ENCODE peak calls at places on chromosomes 2 and 18, in ten cellular contexts. One of them, this sample, is unnamed. For H3K36me3 and H3K27me3, the result is how much of the 10 kb centered on the place peaks cover.

GRCh38 chr2:49861821-49862220 is 707.5 kb upstream of the FSHR start:
- DNase-seq in small intestine: no peak
- DNase-seq in upper lobe of right lung: no peak
- DNase-seq in CD8-positive, alpha-beta T cell: no peak
- DNase-seq in heart left ventricle: no peak
- DNase-seq in psoas muscle: no peak
- DNase-seq in colonic mucosa: no peak
- DNase-seq in tibial artery: no peak
- DNase-seq in hepatocyte: no peak
- DNase-seq in brain microvascular endothelial cell: no peak
- DNase-seq in this sample: no peak

GRCh38 chr2:11647834-11648600 is 22.0 kb downstream of the NTSR2 start:
- DNase-seq in colonic mucosa: no peak
- DNase-seq in tibial artery: no peak
- DNase-seq in small intestine: no peak
- DNase-seq in heart left ventricle: no peak
- DNase-seq in upper lobe of right lung: no peak
- DNase-seq in psoas muscle: no peak
- DNase-seq in hepatocyte: peak
- DNase-seq in CD8-positive, alpha-beta T cell: no peak
- DNase-seq in brain microvascular endothelial cell: peak
- DNase-seq in this sample: no peak

GRCh38 chr2:168593713-168594112 is 137.6 kb downstream of the CERS6 start:
- DNase-seq in CD8-positive, alpha-beta T cell: no peak
- DNase-seq in hepatocyte: no peak
- DNase-seq in heart left ventricle: no peak
- DNase-seq in upper lobe of right lung: no peak
- DNase-seq in psoas muscle: no peak
- DNase-seq in tibial artery: no peak
- DNase-seq in colonic mucosa: no peak
- DNase-seq in small intestine: no peak
- DNase-seq in brain microvascular endothelial cell: no peak
- DNase-seq in this sample: no peak

GRCh38 chr2:125070726-125071505 is 1045.8 kb downstream of the CNTNAP5 start:
- DNase-seq in psoas muscle: no peak
- DNase-seq in colonic mucosa: no peak
- DNase-seq in small intestine: no peak
- DNase-seq in tibial artery: no peak
- DNase-seq in heart left ventricle: no peak
- DNase-seq in hepatocyte: no peak
- DNase-seq in CD8-positive, alpha-beta T cell: no peak
- DNase-seq in upper lobe of right lung: no peak
- DNase-seq in brain microvascular endothelial cell: no peak
- DNase-seq in this sample: no peak

GRCh38 chr2:85455552-85456090 is 37.1 kb downstream of the SH2D6 start:
- DNase-seq in CD8-positive, alpha-beta T cell: no peak
- DNase-seq in brain microvascular endothelial cell: no peak
- DNase-seq in psoas muscle: no peak
- DNase-seq in hepatocyte: no peak
- DNase-seq in heart left ventricle: no peak
- DNase-seq in upper lobe of right lung: no peak
- DNase-seq in colonic mucosa: no peak
- DNase-seq in tibial artery: no peak
- DNase-seq in small intestine: peak
- DNase-seq in this sample: no peak

GRCh38 chr2:156088598-156088997 is 243.9 kb downstream of the NR4A2 start:
- DNase-seq in upper lobe of right lung: no peak
- DNase-seq in colonic mucosa: no peak
- DNase-seq in hepatocyte: no peak
- DNase-seq in heart left ventricle: no peak
- DNase-seq in CD8-positive, alpha-beta T cell: no peak
- DNase-seq in small intestine: no peak
- DNase-seq in psoas muscle: no peak
- DNase-seq in tibial artery: no peak
- DNase-seq in brain microvascular endothelial cell: no peak
- DNase-seq in this sample: peak

GRCh38 chr2:171185165-171185818 is 24.6 kb upstream of the TLK1 start:
- DNase-seq in heart left ventricle: no peak
- DNase-seq in hepatocyte: no peak
- DNase-seq in colonic mucosa: no peak
- DNase-seq in CD8-positive, alpha-beta T cell: no peak
- DNase-seq in brain microvascular endothelial cell: no peak
- DNase-seq in upper lobe of right lung: no peak
- DNase-seq in small intestine: peak
- DNase-seq in tibial artery: no peak
- DNase-seq in psoas muscle: no peak
- DNase-seq in this sample: no peak

GRCh38 chr18:73564073-73564472 is 583.6 kb downstream of the FBXO15 start:
- DNase-seq in small intestine: no peak
- DNase-seq in psoas muscle: no peak
- DNase-seq in tibial artery: no peak
- DNase-seq in colonic mucosa: no peak
- DNase-seq in CD8-positive, alpha-beta T cell: no peak
- DNase-seq in brain microvascular endothelial cell: peak
- DNase-seq in upper lobe of right lung: no peak
- DNase-seq in heart left ventricle: no peak
- DNase-seq in hepatocyte: peak
- DNase-seq in this sample: peak

GRCh38 chr2:74884118-74884517 is 50.2 kb downstream of the HK2 start:
- DNase-seq in small intestine: no peak
- DNase-seq in heart left ventricle: no peak
- DNase-seq in tibial artery: no peak
- DNase-seq in brain microvascular endothelial cell: no peak
- DNase-seq in CD8-positive, alpha-beta T cell: no peak
- DNase-seq in hepatocyte: no peak
- DNase-seq in upper lobe of right lung: no peak
- DNase-seq in colonic mucosa: no peak
- DNase-seq in psoas muscle: no peak
- DNase-seq in this sample: no peak

GRCh38 chr2:74881176-74881575 is 47.2 kb downstream of the HK2 start:
- DNase-seq in tibial artery: no peak
- DNase-seq in CD8-positive, alpha-beta T cell: no peak
- DNase-seq in heart left ventricle: no peak
- DNase-seq in upper lobe of right lung: no peak
- DNase-seq in colonic mucosa: no peak
- DNase-seq in brain microvascular endothelial cell: no peak
- DNase-seq in small intestine: no peak
- DNase-seq in hepatocyte: no peak
- DNase-seq in psoas muscle: no peak
- DNase-seq in this sample: no peak

GRCh38 chr2:74881626-74882298 is 47.8 kb downstream of the HK2 start:
- DNase-seq in CD8-positive, alpha-beta T cell: no peak
- DNase-seq in colonic mucosa: no peak
- DNase-seq in brain microvascular endothelial cell: no peak
- DNase-seq in small intestine: no peak
- DNase-seq in psoas muscle: no peak
- DNase-seq in hepatocyte: no peak
- DNase-seq in heart left ventricle: no peak
- DNase-seq in tibial artery: no peak
- DNase-seq in upper lobe of right lung: no peak
- DNase-seq in this sample: no peak

GRCh38 chr2:74883011-74883410 is 49.1 kb downstream of the HK2 start:
- DNase-seq in small intestine: no peak
- DNase-seq in hepatocyte: no peak
- DNase-seq in colonic mucosa: no peak
- DNase-seq in upper lobe of right lung: no peak
- DNase-seq in heart left ventricle: no peak
- DNase-seq in psoas muscle: no peak
- DNase-seq in brain microvascular endothelial cell: no peak
- DNase-seq in CD8-positive, alpha-beta T cell: no peak
- DNase-seq in tibial artery: no peak
- DNase-seq in this sample: no peak

DNA sequence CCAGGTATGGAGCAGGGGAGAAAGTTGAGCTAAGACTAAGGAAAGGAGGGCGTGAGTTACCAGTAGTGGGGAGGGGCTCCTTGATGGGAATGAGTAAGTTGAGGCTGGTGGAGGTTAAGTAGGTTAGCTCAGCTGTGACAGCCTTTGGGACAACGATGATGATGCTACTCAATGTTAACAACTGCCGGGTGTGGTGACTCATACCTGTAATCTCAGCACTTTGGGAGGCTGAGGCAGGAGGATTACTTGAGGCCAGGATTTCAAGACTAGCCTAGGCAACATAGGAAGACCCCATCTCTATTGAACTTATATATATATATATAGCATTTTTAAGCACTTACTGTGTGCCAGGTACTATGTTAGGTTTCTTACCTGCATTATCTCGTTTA is 48.4 kb downstream of the HK2 start:
- DNase-seq in hepatocyte: no peak
- DNase-seq in brain microvascular endothelial cell: no peak
- DNase-seq in psoas muscle: no peak
- DNase-seq in small intestine: no peak
- DNase-seq in heart left ventricle: no peak
- DNase-seq in tibial artery: no peak
- DNase-seq in upper lobe of right lung: no peak
- DNase-seq in CD8-positive, alpha-beta T cell: no peak
- DNase-seq in colonic mucosa: no peak
- DNase-seq in this sample: no peak
- H3K36me3 ChIP-seq in hepatocyte: under half
- H3K36me3 ChIP-seq in brain microvascular endothelial cell: under half
- H3K36me3 ChIP-seq in psoas muscle: half or more
- H3K36me3 ChIP-seq in small intestine: under half
- H3K36me3 ChIP-seq in heart left ventricle: under half
- H3K36me3 ChIP-seq in tibial artery: half or more
- H3K36me3 ChIP-seq in upper lobe of right lung: half or more
- H3K36me3 ChIP-seq in CD8-positive, alpha-beta T cell: under half
- H3K36me3 ChIP-seq in colonic mucosa: under half
- H3K36me3 ChIP-seq in this sample: half or more

DNA sequence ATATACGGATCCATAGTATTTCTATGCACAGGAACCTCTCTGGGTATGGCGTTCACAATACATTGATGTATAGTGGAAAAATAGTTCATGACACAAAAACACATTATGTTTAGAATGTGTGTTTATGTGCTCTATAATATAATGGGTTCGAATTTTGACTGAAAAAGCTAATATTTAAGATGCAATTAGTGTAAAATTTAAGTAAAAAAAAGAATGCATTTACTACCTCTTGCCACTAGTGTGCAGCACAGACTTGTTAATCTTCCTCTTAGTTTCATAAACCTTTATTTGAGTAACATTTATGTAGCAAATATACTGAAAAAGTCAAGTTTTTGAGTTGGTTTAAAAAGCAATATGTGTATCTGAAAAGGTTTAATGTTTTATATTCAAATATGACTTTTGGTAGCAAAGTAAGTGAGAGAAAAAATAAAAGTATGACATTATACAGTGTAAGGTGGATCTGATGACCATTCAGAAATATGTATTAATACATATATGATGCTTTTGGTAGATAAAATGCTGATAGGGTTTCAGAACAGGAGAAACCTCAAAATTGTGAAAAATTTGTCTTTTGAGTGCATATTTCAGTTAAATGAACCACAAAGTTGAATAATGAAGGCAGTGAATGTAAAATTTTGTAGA is 49.5 kb downstream of the CCDC102B start:
- DNase-seq in psoas muscle: no peak
- DNase-seq in upper lobe of right lung: no peak
- DNase-seq in tibial artery: no peak
- DNase-seq in brain microvascular endothelial cell: no peak
- DNase-seq in heart left ventricle: no peak
- DNase-seq in small intestine: peak
- DNase-seq in CD8-positive, alpha-beta T cell: no peak
- DNase-seq in hepatocyte: peak
- DNase-seq in colonic mucosa: no peak
- DNase-seq in this sample: no peak
- H3K4me3 ChIP-seq in psoas muscle: no peak
- H3K4me3 ChIP-seq in upper lobe of right lung: no peak
- H3K4me3 ChIP-seq in tibial artery: no peak
- H3K4me3 ChIP-seq in brain microvascular endothelial cell: no peak
- H3K4me3 ChIP-seq in heart left ventricle: no peak
- H3K4me3 ChIP-seq in small intestine: no peak
- H3K4me3 ChIP-seq in CD8-positive, alpha-beta T cell: no peak
- H3K4me3 ChIP-seq in hepatocyte: no peak
- H3K4me3 ChIP-seq in colonic mucosa: no peak
- H3K4me3 ChIP-seq in this sample: no peak

GRCh38 chr2:25253153-25253617 is 84.8 kb upstream of the POMC start:
- DNase-seq in hepatocyte: no peak
- DNase-seq in heart left ventricle: peak
- DNase-seq in colonic mucosa: no peak
- DNase-seq in CD8-positive, alpha-beta T cell: no peak
- DNase-seq in psoas muscle: no peak
- DNase-seq in brain microvascular endothelial cell: no peak
- DNase-seq in tibial artery: no peak
- DNase-seq in upper lobe of right lung: no peak
- DNase-seq in small intestine: no peak
- DNase-seq in this sample: no peak

GRCh38 chr2:25256486-25256875 is 85.2 kb downstream of the DNMT3A start:
- DNase-seq in psoas muscle: no peak
- DNase-seq in colonic mucosa: no peak
- DNase-seq in upper lobe of right lung: no peak
- DNase-seq in brain microvascular endothelial cell: no peak
- DNase-seq in CD8-positive, alpha-beta T cell: no peak
- DNase-seq in tibial artery: no peak
- DNase-seq in hepatocyte: no peak
- DNase-seq in heart left ventricle: peak
- DNase-seq in small intestine: no peak
- DNase-seq in this sample: no peak

GRCh38 chr2:25257032-25257455 is 84.7 kb downstream of the DNMT3A start:
- DNase-seq in tibial artery: no peak
- DNase-seq in brain microvascular endothelial cell: peak
- DNase-seq in hepatocyte: peak
- DNase-seq in colonic mucosa: no peak
- DNase-seq in small intestine: no peak
- DNase-seq in heart left ventricle: peak
- DNase-seq in psoas muscle: no peak
- DNase-seq in upper lobe of right lung: no peak
- DNase-seq in CD8-positive, alpha-beta T cell: no peak
- DNase-seq in this sample: no peak

GRCh38 chr2:25255745-25256485 is 85.8 kb downstream of the DNMT3A start:
- DNase-seq in brain microvascular endothelial cell: no peak
- DNase-seq in psoas muscle: no peak
- DNase-seq in colonic mucosa: no peak
- DNase-seq in tibial artery: no peak
- DNase-seq in small intestine: no peak
- DNase-seq in hepatocyte: no peak
- DNase-seq in heart left ventricle: peak
- DNase-seq in CD8-positive, alpha-beta T cell: no peak
- DNase-seq in upper lobe of right lung: peak
- DNase-seq in this sample: no peak

DNA sequence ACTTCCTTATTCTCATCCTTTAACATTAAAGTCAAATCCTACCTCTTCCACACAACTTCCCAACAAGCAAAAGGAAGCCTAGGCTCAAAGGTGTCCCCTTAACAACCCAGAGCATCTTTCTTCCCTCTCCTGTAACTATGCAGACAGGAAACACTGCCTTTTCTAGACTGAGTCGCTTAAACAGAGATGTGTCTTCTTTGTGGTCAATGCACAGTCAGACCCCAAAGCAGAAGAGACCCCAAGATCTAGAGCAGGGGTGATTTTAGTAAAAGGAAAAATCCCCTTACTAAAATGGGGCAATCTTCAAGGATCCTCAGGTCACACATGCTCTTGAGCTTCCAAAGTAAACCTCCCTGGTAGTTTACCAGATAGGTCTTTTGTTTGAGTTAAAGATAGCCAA is 86.6 kb upstream of the POMC start:
- DNase-seq in CD8-positive, alpha-beta T cell: no peak
- DNase-seq in small intestine: no peak
- DNase-seq in heart left ventricle: no peak
- DNase-seq in brain microvascular endothelial cell: no peak
- DNase-seq in upper lobe of right lung: no peak
- DNase-seq in hepatocyte: no peak
- DNase-seq in tibial artery: no peak
- DNase-seq in colonic mucosa: no peak
- DNase-seq in psoas muscle: no peak
- DNase-seq in this sample: no peak
- H3K27me3 ChIP-seq in CD8-positive, alpha-beta T cell: under half
- H3K27me3 ChIP-seq in small intestine: under half
- H3K27me3 ChIP-seq in heart left ventricle: under half
- H3K27me3 ChIP-seq in brain microvascular endothelial cell: under half
- H3K27me3 ChIP-seq in upper lobe of right lung: under half
- H3K27me3 ChIP-seq in hepatocyte: under half
- H3K27me3 ChIP-seq in tibial artery: under half
- H3K27me3 ChIP-seq in colonic mucosa: under half
- H3K27me3 ChIP-seq in psoas muscle: under half
- H3K27me3 ChIP-seq in this sample: under half

GRCh38 chr2:181907635-181908034 is 16.1 kb downstream of the ITPRID2 start:
- DNase-seq in hepatocyte: no peak
- DNase-seq in upper lobe of right lung: no peak
- DNase-seq in tibial artery: no peak
- DNase-seq in heart left ventricle: no peak
- DNase-seq in CD8-positive, alpha-beta T cell: no peak
- DNase-seq in psoas muscle: no peak
- DNase-seq in colonic mucosa: no peak
- DNase-seq in brain microvascular endothelial cell: no peak
- DNase-seq in small intestine: no peak
- DNase-seq in this sample: no peak
- H3K36me3 ChIP-seq in hepatocyte: under half
- H3K36me3 ChIP-seq in upper lobe of right lung: half or more
- H3K36me3 ChIP-seq in tibial artery: under half
- H3K36me3 ChIP-seq in heart left ventricle: under half
- H3K36me3 ChIP-seq in CD8-positive, alpha-beta T cell: under half
- H3K36me3 ChIP-seq in psoas muscle: half or more
- H3K36me3 ChIP-seq in colonic mucosa: under half
- H3K36me3 ChIP-seq in brain microvascular endothelial cell: under half
- H3K36me3 ChIP-seq in small intestine: under half
- H3K36me3 ChIP-seq in this sample: half or more

This sample was measured in MG63.